ENCODE peak calls at places on chromosomes 5 and 9, in four cellular contexts. S, U, V and M are unnamed samples.

GRCh38 chr5:44565872-44566271 is 176.7 kb upstream of the FGF10 start:
- DNase-seq in S (no peak), U (no peak), V (no peak), M (no peak)

GRCh38 chr9:76688471-76689238 is 75.6 kb upstream of the PCA3 start:
- DNase-seq in S (no peak), U (peak), V (no peak), M (no peak)

GRCh38 chr5:38725419-38725865 is 120.4 kb upstream of the OSMR start:
- DNase-seq in S (no peak), U (no peak), V (no peak), M (no peak)

GRCh38 chr9:80707120-80707519 is 982.2 kb downstream of the TLE1 start:
- DNase-seq in S (no peak), U (no peak), V (no peak), M (no peak)

GRCh38 chr5:132007399-132008162 is 3.9 kb downstream of the ACSL6 start:
- DNase-seq in S (peak), U (peak), V (peak), M (peak)

GRCh38 chr5:93622240-93622885 is 39.3 kb downstream of the NR2F1 start:
- DNase-seq in S (no peak), U (peak), V (peak), M (peak)

GRCh38 chr5:175745212-175745611 is 87.3 kb downstream of the HRH2 start:
- DNase-seq in S (no peak), U (no peak), V (no peak), M (no peak)

GRCh38 chr5:140342287-140342686 is 4.1 kb downstream of the HBEGF start:
- DNase-seq in S (no peak), U (no peak), V (no peak), M (no peak)

GRCh38 chr5:75603421-75603820 is 7.8 kb upstream of the ANKDD1B start:
- DNase-seq in S (no peak), U (peak), V (no peak), M (no peak)

GRCh38 chr9:91117474-91117891 is 244.2 kb downstream of the AUH start:
- DNase-seq in S (no peak), U (no peak), V (no peak), M (no peak)

GRCh38 chr5:78586251-78586650 is 62.3 kb downstream of the LHFPL2 start:
- DNase-seq in S (no peak), U (peak), V (no peak), M (no peak)

GRCh38 chr5:33075731-33076130 is 364.6 kb downstream of the NPR3 start:
- DNase-seq in S (no peak), U (no peak), V (no peak), M (no peak)

GRCh38 chr5:112776301-112776856 is 38.7 kb downstream of the APC start:
- DNase-seq in S (no peak), U (peak), V (no peak), M (no peak)

GRCh38 chr5:125597338-125597737 is 825.9 kb upstream of the GRAMD2B start:
- DNase-seq in S (no peak), U (peak), V (no peak), M (no peak)

GRCh38 chr5:113128931-113129330 is 152.3 kb downstream of the DCP2 start:
- DNase-seq in S (no peak), U (no peak), V (no peak), M (no peak)

GRCh38 chr5:74919487-74919886 is 53.3 kb upstream of the FAM169A start:
- DNase-seq in S (no peak), U (peak), V (no peak), M (no peak)

GRCh38 chr5:142320851-142321560 is 3.8 kb downstream of the SPRY4 start:
- DNase-seq in S (no peak), U (no peak), V (no peak), M (no peak)

GRCh38 chr5:63820557-63820956 is 141.7 kb downstream of the HTR1A start:
- DNase-seq in S (no peak), U (no peak), V (no peak), M (no peak)

GRCh38 chr5:89307972-89308371 is 425.0 kb upstream of the MEF2C start:
- DNase-seq in S (no peak), U (no peak), V (no peak), M (no peak)

GRCh38 chr5:82911902-82912301 is 165.3 kb downstream of the TMEM167A start:
- DNase-seq in S (no peak), U (no peak), V (no peak), M (no peak)

GRCh38 chr5:324736-325612 is 3.5 kb downstream of the AHRR start:
- DNase-seq in S (no peak), U (no peak), V (no peak), M (no peak)

GRCh38 chr9:133738806-133739150 is 626 bp upstream of the SARDH start:
- DNase-seq in S (no peak), U (no peak), V (peak), M (no peak)

GRCh38 chr5:13250450-13251291 is 693.8 kb downstream of the DNAH5 start:
- DNase-seq in S (no peak), U (peak), V (no peak), M (no peak)

GRCh38 chr5:57817924-57818323 is 335.3 kb upstream of the ACTBL2 start:
- DNase-seq in S (no peak), U (no peak), V (no peak), M (no peak)

GRCh38 chr9:110049699-110050450 is 158.1 kb downstream of the C9orf152 start:
- DNase-seq in S (peak), U (no peak), V (no peak), M (peak)

GRCh38 chr9:76692448-76693129 is 71.6 kb upstream of the PCA3 start:
- DNase-seq in S (no peak), U (no peak), V (no peak), M (no peak)

GRCh38 chr9:137791947-137792346 is 85.6 kb upstream of the CACNA1B start:
- DNase-seq in S (no peak), U (no peak), V (no peak), M (no peak)

GRCh38 chr9:132163457-132163875 is 1.6 kb downstream of the NTNG2 start:
- DNase-seq in S (no peak), U (peak), V (no peak), M (no peak)

GRCh38 chr5:129459485-129460120 is 495 bp upstream of the ADAMTS19 start:
- DNase-seq in S (peak), U (peak), V (no peak), M (peak)

GRCh38 chr9:95083086-95083768 is 234.3 kb downstream of the FANCC start:
- DNase-seq in S (no peak), U (no peak), V (no peak), M (no peak)

GRCh38 chr9:13431137-13431536 is 151.6 kb upstream of the MPDZ start:
- DNase-seq in S (no peak), U (no peak), V (no peak), M (no peak)

GRCh38 chr5:154220625-154221024 is 30.1 kb downstream of the GALNT10 start:
- DNase-seq in S (no peak), U (peak), V (no peak), M (no peak)

GRCh38 chr5:130333089-130333488 is 428.8 kb downstream of the CHSY3 start:
- DNase-seq in S (no peak), U (peak), V (no peak), M (no peak)

GRCh38 chr5:140322751-140323731 is 20.1 kb upstream of the PFDN1 start:
- DNase-seq in S (no peak), U (peak), V (no peak), M (peak)

GRCh38 chr5:113182658-113183344 is 206.2 kb downstream of the DCP2 start:
- DNase-seq in S (no peak), U (no peak), V (no peak), M (no peak)

GRCh38 chr5:55714339-55714738 is 2.2 kb upstream of the SLC38A9 start:
- DNase-seq in S (no peak), U (no peak), V (no peak), M (no peak)
- TF ChIP-seq CTCF in S (no peak), U (no peak), V (no peak), M (no peak)

GRCh38 chr9:125648294-125648693 is 58.7 kb downstream of the MAPKAP1 start:
- DNase-seq in S (no peak), U (no peak), V (no peak), M (no peak)

GRCh38 chr9:125646222-125647100 is 60.5 kb downstream of the MAPKAP1 start:
- DNase-seq in S (no peak), U (peak), V (no peak), M (no peak)

GRCh38 chr9:125649315-125649714 is 57.7 kb downstream of the MAPKAP1 start:
- DNase-seq in S (no peak), U (peak), V (no peak), M (no peak)

GRCh38 chr9:125649826-125650225 is 57.2 kb downstream of the MAPKAP1 start:
- DNase-seq in S (no peak), U (no peak), V (no peak), M (no peak)

DNA sequence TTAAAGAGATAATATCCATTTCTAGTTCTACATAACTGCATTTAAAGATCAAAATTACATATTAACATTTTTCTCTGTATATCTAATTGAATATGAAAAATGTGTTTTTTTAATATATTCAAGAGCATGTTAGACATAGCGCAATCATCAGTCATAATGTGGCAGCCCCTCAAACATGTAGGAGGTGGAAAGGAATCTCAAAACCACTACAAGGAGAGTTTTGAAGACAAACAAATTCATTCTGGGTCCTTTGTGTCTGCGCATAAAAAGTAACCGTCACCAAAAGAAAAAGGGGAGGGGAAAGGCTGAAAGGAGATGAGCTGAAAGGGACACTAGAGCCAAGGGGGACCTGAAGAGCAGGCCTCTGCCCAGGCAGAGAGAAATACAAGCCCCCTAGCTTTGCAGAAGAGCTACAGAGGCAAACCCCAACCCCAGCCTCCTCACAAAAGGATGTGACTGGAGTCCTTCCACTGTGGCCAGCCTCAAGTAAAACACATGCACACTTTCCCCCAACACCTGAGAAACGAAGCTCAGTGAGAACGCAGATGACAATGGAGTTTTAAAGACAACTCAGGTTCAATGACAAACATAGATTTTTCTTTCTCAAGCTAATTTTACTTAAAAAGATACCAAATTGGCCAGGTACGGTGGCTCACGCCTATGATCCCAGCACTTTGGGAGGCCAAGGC is 62.0 kb downstream of the MAPKAP1 start:
- DNase-seq in S (no peak), U (no peak), V (no peak), M (no peak)
- TF ChIP-seq CTCF in S (no peak), U (no peak), V (no peak), M (no peak)

GRCh38 chr9:111828193-111828592 is 33.5 kb upstream of the SHOC1 start:
- DNase-seq in S (no peak), U (peak), V (no peak), M (no peak)
- TF ChIP-seq CTCF in S (no peak), U (peak), V (no peak), M (no peak)

GRCh38 chr9:114899461-114899860 is 30.9 kb downstream of the TNFSF8 start:
- DNase-seq in S (no peak), U (no peak), V (no peak), M (no peak)

GRCh38 chr9:114895605-114896004 is 34.8 kb downstream of the TNFSF8 start:
- DNase-seq in S (no peak), U (peak), V (no peak), M (no peak)

GRCh38 chr9:114896344-114896743 is 34.0 kb downstream of the TNFSF8 start:
- DNase-seq in S (no peak), U (no peak), V (no peak), M (no peak)

GRCh38 chr9:114900937-114901802 is 29.2 kb downstream of the TNFSF8 start:
- DNase-seq in S (no peak), U (peak), V (no peak), M (no peak)

GRCh38 chr9:114898741-114899140 is 31.6 kb downstream of the TNFSF8 start:
- DNase-seq in S (no peak), U (no peak), V (peak), M (no peak)
- TF ChIP-seq CTCF in S (no peak), U (no peak), V (no peak), M (no peak)